ENCODE peak calls at places on chromosomes 7 and 10, in eight cellular contexts. J is hepatocyte, V is neural progenitor cell, E is cardiac muscle cell, M is transverse colon, H is IMR-90, O is AG04449, Y is DND-41. Q is an unnamed sample.

GRCh38 chr7:99139031-99139430 is 4.9 kb downstream of the SMURF1 start:
- DNase-seq in M (no peak), J (no peak), V (no peak), O (no peak), H (peak), Y (no peak), E (no peak), Q (no peak)

GRCh38 chr7:91397099-91397498 is 132.9 kb downstream of the FZD1 start:
- DNase-seq in M (no peak), E (no peak), V (no peak), H (peak), J (no peak), Y (no peak), O (no peak), Q (no peak)

GRCh38 chr10:5504146-5505072 is 5.0 kb upstream of the CALML5 start:
- DNase-seq in J (no peak), V (no peak), O (no peak), M (peak), H (no peak), E (no peak), Y (no peak), Q (no peak)

GRCh38 chr10:122350893-122351292 is 23.6 kb upstream of the PLEKHA1 start:
- DNase-seq in O (no peak), Y (no peak), E (no peak), M (no peak), V (no peak), H (no peak), J (peak), Q (no peak)

GRCh38 chr7:124764847-124765400 is 668 bp downstream of the GPR37 start:
- DNase-seq in H (peak), M (peak), J (peak), O (no peak), V (peak), Y (no peak), E (peak), Q (peak)

GRCh38 chr10:78688945-78689935 is 379.5 kb upstream of the ZMIZ1 start:
- DNase-seq in V (peak), Y (no peak), J (peak), H (no peak), O (no peak), E (no peak), M (no peak), Q (no peak)

GRCh38 chr10:29386347-29386999 is 97.6 kb downstream of the LYZL1 start:
- DNase-seq in M (no peak), O (no peak), J (peak), V (peak), E (peak), Y (peak), H (peak), Q (peak)

GRCh38 chr7:139494835-139495568 is 11.5 kb upstream of the KLRG2 start:
- DNase-seq in J (no peak), Y (no peak), O (no peak), V (peak), E (no peak), M (no peak), H (no peak), Q (peak)

GRCh38 chr10:78312197-78313046 is 278.8 kb downstream of the RPS24 start:
- DNase-seq in M (no peak), J (peak), O (no peak), E (peak), V (no peak), H (peak), Y (no peak), Q (no peak)

GRCh38 chr10:93746844-93747284 is 10.9 kb upstream of the LGI1 start:
- DNase-seq in J (peak), M (peak), H (peak), E (no peak), V (peak), Y (no peak), O (peak), Q (peak)

GRCh38 chr10:78846071-78846470 is 222.7 kb upstream of the ZMIZ1 start:
- DNase-seq in O (no peak), H (no peak), J (no peak), Y (no peak), E (no peak), V (no peak), M (no peak), Q (no peak)

GRCh38 chr10:79231908-79232307 is 115.4 kb upstream of the PPIF start:
- DNase-seq in E (no peak), Y (no peak), V (no peak), H (no peak), O (no peak), J (no peak), M (no peak), Q (no peak)

GRCh38 chr7:47743898-47744612 is 162.1 kb upstream of the TNS3 start:
- DNase-seq in Y (no peak), E (peak), H (no peak), O (no peak), V (peak), J (no peak), M (no peak), Q (no peak)

GRCh38 chr7:68269410-68269809 is 1272.8 kb downstream of the TYW1 start:
- DNase-seq in O (peak), H (no peak), Y (no peak), V (no peak), E (no peak), M (no peak), J (peak), Q (no peak)

GRCh38 chr7:149209518-149210269 is 14.3 kb downstream of the ZNF282 start:
- DNase-seq in H (peak), E (peak), Y (peak), V (peak), J (peak), O (no peak), M (peak), Q (peak)

GRCh38 chr7:8044761-8045430 is 76.3 kb downstream of the GLCCI1 start:
- DNase-seq in H (no peak), V (peak), E (no peak), J (no peak), O (no peak), M (no peak), Y (no peak), Q (no peak)

GRCh38 chr10:76352300-76352699 is 920.9 kb downstream of the LRMDA start:
- DNase-seq in E (no peak), Y (no peak), V (no peak), H (peak), O (peak), M (no peak), J (no peak), Q (no peak)

GRCh38 chr10:112227331-112227961 is 43.9 kb upstream of the GPAM start:
- DNase-seq in H (no peak), J (peak), V (no peak), M (no peak), O (peak), Y (no peak), E (no peak), Q (no peak)

GRCh38 chr10:69090687-69091450 is 3.0 kb downstream of the SRGN start:
- DNase-seq in M (no peak), Y (no peak), V (no peak), E (no peak), H (no peak), J (no peak), O (no peak), Q (no peak)

GRCh38 chr10:127872871-127873600 is 19.7 kb downstream of the CLRN3 start:
- DNase-seq in O (no peak), J (peak), M (peak), V (no peak), Y (peak), E (no peak), H (no peak), Q (no peak)

GRCh38 chr7:137978464-137979237 is 23.2 kb downstream of the CREB3L2 start:
- DNase-seq in M (peak), H (peak), J (no peak), Y (no peak), V (no peak), O (peak), E (no peak), Q (no peak)

GRCh38 chr7:46619723-46620310 is 698.7 kb upstream of the IGFBP3 start:
- DNase-seq in M (no peak), Y (no peak), V (no peak), O (no peak), J (peak), E (peak), H (no peak), Q (no peak)

GRCh38 chr10:123570898-123571515 is 95.1 kb upstream of the GPR26 start:
- DNase-seq in V (no peak), H (no peak), M (no peak), O (no peak), E (no peak), Y (no peak), J (no peak), Q (no peak)

GRCh38 chr10:123567984-123568745 is 98.0 kb upstream of the GPR26 start:
- DNase-seq in Y (no peak), J (no peak), V (no peak), M (no peak), O (no peak), H (no peak), E (no peak), Q (no peak)

GRCh38 chr10:123570051-123570897 is 95.9 kb upstream of the GPR26 start:
- DNase-seq in O (no peak), Y (no peak), V (no peak), H (no peak), M (no peak), J (no peak), E (no peak), Q (no peak)

GRCh38 chr10:123568751-123569150 is 97.4 kb upstream of the GPR26 start:
- DNase-seq in M (no peak), J (no peak), H (no peak), E (no peak), Y (no peak), V (no peak), O (no peak), Q (no peak)

GRCh38 chr10:123569436-123570010 is 96.6 kb upstream of the GPR26 start:
- DNase-seq in M (no peak), E (no peak), J (no peak), O (no peak), Y (no peak), H (no peak), V (no peak), Q (no peak)
- TF ChIP-seq CTCF in M (no peak), E (no peak), J (no peak), O (no peak), Y (no peak), H (no peak), V (no peak), Q (no peak)

GRCh38 chr10:12947741-12948140 is 53.8 kb downstream of the CCDC3 start:
- DNase-seq in V (no peak), E (no peak), H (no peak), O (no peak), Y (no peak), J (no peak), M (no peak), Q (no peak)

GRCh38 chr10:12943425-12943824 is 58.1 kb downstream of the CCDC3 start:
- DNase-seq in E (no peak), J (no peak), O (no peak), V (no peak), M (no peak), Y (no peak), H (no peak), Q (no peak)

GRCh38 chr10:12945709-12946359 is 55.7 kb downstream of the CCDC3 start:
- DNase-seq in M (no peak), E (no peak), Y (no peak), O (no peak), J (no peak), V (no peak), H (no peak), Q (peak)

GRCh38 chr10:12949248-12949647 is 52.3 kb downstream of the CCDC3 start:
- DNase-seq in J (no peak), O (no peak), V (no peak), Y (no peak), M (no peak), E (no peak), H (no peak), Q (no peak)

DNA sequence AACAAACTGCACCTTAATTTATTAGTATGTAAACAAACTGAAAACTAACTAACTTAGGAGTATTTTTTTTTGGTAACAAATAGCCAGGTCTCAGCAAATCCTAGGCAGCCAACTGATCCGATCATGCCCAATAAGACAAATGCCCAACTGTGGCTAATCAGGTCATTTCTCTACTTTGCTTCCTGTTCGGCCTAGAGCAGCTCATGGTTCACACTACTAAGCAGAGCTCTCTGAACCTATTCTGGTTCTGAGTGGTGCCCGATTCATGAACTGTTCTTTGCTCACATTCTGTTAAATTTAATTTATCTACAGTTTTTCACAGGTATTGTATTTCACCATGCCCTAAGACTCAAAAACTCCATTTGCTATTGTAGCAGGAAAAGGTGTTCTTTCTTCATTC is 55.1 kb downstream of the CCDC3 start:
- DNase-seq in M (no peak), V (no peak), E (no peak), O (no peak), J (no peak), Y (no peak), H (no peak), Q (no peak)
- TF ChIP-seq CTCF in M (no peak), V (no peak), E (no peak), O (no peak), J (no peak), Y (no peak), H (no peak), Q (no peak)

DNA sequence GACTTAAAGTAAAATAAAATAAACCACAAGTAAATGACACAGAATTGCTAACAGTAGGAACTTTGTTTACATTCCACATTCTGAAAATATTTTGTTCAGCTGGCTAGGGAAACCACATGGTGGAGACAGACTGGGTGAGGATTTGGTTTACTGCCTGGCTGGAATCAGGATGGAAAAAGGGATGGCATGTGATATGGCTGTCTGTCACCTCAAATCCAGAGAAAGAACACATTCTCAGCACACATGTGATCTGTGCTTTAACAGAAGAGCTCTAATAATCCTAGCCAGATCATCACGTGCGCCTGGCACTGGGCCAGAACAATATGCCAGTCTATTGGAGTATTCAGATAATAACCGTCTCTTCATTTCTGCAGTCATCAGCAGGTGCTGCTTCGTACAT is 90.9 kb upstream of the PIP4K2A start:
- DNase-seq in M (no peak), V (no peak), E (no peak), O (no peak), Y (no peak), H (peak), J (peak), Q (no peak)
- TF ChIP-seq CTCF in M (no peak), V (no peak), E (peak), O (peak), Y (no peak), H (peak), J (peak), Q (no peak)

DNA sequence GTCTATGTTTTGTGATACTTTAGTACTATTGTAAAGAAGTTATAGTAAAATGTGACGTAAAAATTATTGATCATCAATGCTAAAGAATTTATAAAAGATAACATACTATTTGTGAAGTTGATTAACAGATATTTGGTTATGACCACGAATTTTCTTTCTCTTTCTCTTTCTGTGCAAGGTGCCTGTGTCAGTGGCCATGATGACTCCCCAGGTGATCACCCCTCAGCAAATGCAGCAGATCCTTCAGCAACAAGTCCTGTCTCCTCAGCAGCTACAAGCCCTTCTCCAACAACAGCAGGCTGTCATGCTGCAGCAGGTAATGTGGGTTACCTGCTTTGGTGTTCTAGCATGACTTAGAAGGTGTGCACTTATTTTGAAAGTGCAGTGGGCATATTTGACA is 213.7 kb downstream of the FOXP2 start:
- DNase-seq in H (no peak), V (no peak), O (no peak), J (no peak), Y (no peak), E (no peak), M (no peak), Q (no peak)
- TF ChIP-seq CTCF in H (no peak), V (no peak), O (no peak), J (no peak), Y (no peak), E (no peak), M (no peak), Q (no peak)

DNA sequence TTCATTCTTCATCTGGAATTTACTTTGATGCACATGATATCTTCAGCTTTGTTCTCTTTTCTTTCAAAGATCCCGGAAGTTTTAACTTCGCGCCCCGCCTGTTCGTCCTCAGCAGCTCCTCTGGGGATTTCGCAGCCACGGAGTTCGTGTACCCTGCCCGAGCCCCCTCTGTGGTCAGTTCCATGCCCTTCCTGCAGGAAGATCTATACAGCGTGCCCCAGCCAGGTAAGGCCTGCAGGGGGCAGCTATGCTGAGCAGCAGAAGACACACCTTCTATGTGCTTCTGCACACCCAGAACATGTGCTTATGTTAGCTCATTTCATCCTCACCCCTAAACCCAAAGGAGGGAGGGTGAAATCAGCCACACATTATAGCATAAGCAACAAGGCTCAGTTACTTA is 79.7 kb upstream of the LYZL2 start:
- DNase-seq in J (no peak), H (no peak), Y (no peak), O (no peak), V (no peak), E (no peak), M (no peak), Q (no peak)
- TF ChIP-seq CTCF in J (no peak), H (no peak), Y (peak), O (no peak), V (no peak), E (no peak), M (no peak), Q (peak)

DNA sequence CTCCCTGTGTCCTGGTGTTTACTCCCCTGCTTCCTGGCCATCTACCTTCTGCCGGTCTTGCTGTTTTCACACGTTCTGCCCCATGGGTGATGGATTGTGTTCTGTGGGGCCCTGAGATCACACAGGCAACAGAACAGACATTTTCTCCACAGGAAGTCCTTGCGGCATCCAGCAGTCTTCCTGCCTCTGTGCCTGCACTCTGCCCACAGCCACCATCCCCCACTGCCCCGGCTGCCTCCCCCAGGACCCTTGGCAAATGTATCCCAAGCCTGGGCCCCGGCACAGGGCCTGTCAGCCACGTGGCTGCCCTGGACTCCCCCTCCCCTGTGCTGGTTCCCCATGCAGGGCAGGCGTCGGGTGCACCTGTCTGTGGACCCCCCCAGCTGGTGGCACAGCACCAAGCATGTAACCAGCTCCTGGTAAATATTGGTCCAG is 184.2 kb downstream of the WDR37 start:
- DNase-seq in V (no peak), O (no peak), M (peak), E (no peak), J (no peak), Y (peak), H (no peak), Q (peak)
- TF ChIP-seq CTCF in V (no peak), O (no peak), M (no peak), E (no peak), J (no peak), Y (peak), H (no peak), Q (no peak)

Q was measured in activated CD8-positive, alpha-beta T cell treated with anti-CD3 and anti-CD28 coated beads for 36 hours.